ENCODE peak calls at places on chromosomes 4 and X, in eight cellular contexts. E is suprapubic skin; V is activated CD4-positive, alpha-beta T cell treated with anti-CD3 and anti-CD28 coated beads, Interleukin-2, amount 50 U/mL, for 24 hours; Z is AG09309; F is SK-N-DZ; J is transverse colon; I is aorta; R is NCI-H1105. Q is an unnamed sample.
A peak's percentile ranks its signal among the peaks of the same experiment; 100 is the strongest.

GRCh38 chr4:89146196-89146595 is 34.9 kb downstream of the TIGD2 start:
- DNase-seq in E (no peak), V (no peak), Z (no peak), F (no peak), J (no peak), I (no peak), R (no peak), Q (no peak)

GRCh38 chr4:106096454-106096853 is 201.2 kb downstream of the NPNT start:
- DNase-seq in E (no peak), V (no peak), Z (no peak), F (no peak), J (no peak), I (no peak), R (no peak), Q (no peak)

GRCh38 chrX:115067812-115068211 is 50.4 kb upstream of the IL13RA2 start:
- DNase-seq in E (no peak), V (no peak), Z (no peak), F (no peak), J (no peak), I (no peak), R (no peak), Q (no peak)

GRCh38 chr4:130393246-130394041 is 1297.5 kb downstream of the C4orf33 start:
- DNase-seq in E (no peak), V (no peak), Z (no peak), F (no peak), J (no peak), I (no peak), R (no peak), Q (no peak)

GRCh38 chr4:107317596-107317995 is 281.5 kb upstream of the DKK2 start:
- DNase-seq in E (no peak), V (no peak), Z (no peak), F (no peak), J (no peak), I (no peak), R (no peak), Q (no peak)

GRCh38 chr4:170193496-170193895 is 103.7 kb upstream of the AADAT start:
- DNase-seq in E (no peak), V (no peak), Z (no peak), F (no peak), J (no peak), I (no peak), R (no peak), Q (no peak)

GRCh38 chr4:145189981-145190380 is 9.6 kb upstream of the OTUD4 start:
- DNase-seq in E (no peak), V (no peak), Z (no peak), F (no peak), J (no peak), I (no peak), R (no peak), Q (no peak)

GRCh38 chr4:73692284-73692683 is 48.1 kb upstream of the CXCL8 start:
- DNase-seq in E (no peak), V (no peak), Z (no peak), F (no peak), J (no peak), I (no peak), R (no peak), Q (no peak)

GRCh38 chr4:71609159-71609558 is 174.7 kb downstream of the GC start:
- DNase-seq in E (no peak), V (no peak), Z (no peak), F (no peak), J (no peak), I (no peak), R (no peak), Q (no peak)

GRCh38 chr4:143618811-143619210 is 81.7 kb downstream of the FREM3 start:
- DNase-seq in E (no peak), V (no peak), Z (no peak), F (no peak), J (no peak), I (no peak), R (no peak), Q (no peak)

GRCh38 chrX:8726031-8726652 is 5.8 kb downstream of the ANOS1 start:
- DNase-seq in E (no peak), V (no peak), Z (no peak), F (no peak), J (no peak), I (no peak), R (peak; percentile 86), Q (no peak)

GRCh38 chr4:75708218-75708691 is 16.1 kb upstream of the USO1 start:
- DNase-seq in E (no peak), V (no peak), Z (no peak), F (no peak), J (peak; percentile 50), I (no peak), R (no peak), Q (no peak)

GRCh38 chr4:70945452-70946055 is 43.4 kb downstream of the MOB1B start:
- DNase-seq in E (no peak), V (no peak), Z (no peak), F (no peak), J (no peak), I (no peak), R (no peak), Q (no peak)

GRCh38 chr4:71558248-71558647 is 219.4 kb downstream of the SLC4A4 start:
- DNase-seq in E (no peak), V (no peak), Z (no peak), F (no peak), J (no peak), I (no peak), R (no peak), Q (no peak)

GRCh38 chr4:96736352-96736889 is 896.5 kb downstream of the PDHA2 start:
- DNase-seq in E (no peak), V (no peak), Z (no peak), F (no peak), J (no peak), I (no peak), R (no peak), Q (no peak)

GRCh38 chrX:54045563-54046228 is 1.4 kb upstream of the PHF8 start:
- DNase-seq in E (no peak), V (no peak), Z (no peak), F (no peak), J (no peak), I (no peak), R (no peak), Q (no peak)

GRCh38 chr4:63563288-63564014 is 845.8 kb downstream of the TECRL start:
- DNase-seq in E (no peak), V (no peak), Z (no peak), F (peak; percentile 15), J (no peak), I (no peak), R (peak; percentile 6), Q (no peak)

GRCh38 chr4:124104101-124104500 is 608.4 kb downstream of the ANKRD50 start:
- DNase-seq in E (no peak), V (no peak), Z (no peak), F (no peak), J (no peak), I (no peak), R (no peak), Q (no peak)

GRCh38 chrX:15206306-15206705 is 63.6 kb downstream of the ASB9 start:
- DNase-seq in E (no peak), V (no peak), Z (no peak), F (no peak), J (no peak), I (no peak), R (peak; percentile 69), Q (no peak)

GRCh38 chrX:27619975-27620374 is 29.8 kb downstream of the DCAF8L2 start:
- DNase-seq in E (no peak), V (no peak), Z (no peak), F (peak; percentile 14), J (no peak), I (no peak), R (no peak), Q (no peak)

GRCh38 chr4:153649572-153649991 is 34.5 kb upstream of the TLR2 start:
- DNase-seq in E (no peak), V (no peak), Z (no peak), F (peak; percentile 39), J (no peak), I (no peak), R (no peak), Q (no peak)